ENCODE peak calls at places on chromosomes 7 and 10, in nine cellular contexts. X is cerebellar cortex, U is posterior cingulate gyrus, P is NCI-H226, K is iPS DF 19.7, C is ascending aorta, M is GM23248, R is mucosa of gallbladder, I is cardiac septum. L is an unnamed sample.

GRCh38 chr7:81632418-81632817 is 137.4 kb downstream of the HGF start:
- DNase-seq in X (no peak), U (no peak), P (no peak), K (peak), C (no peak), M (no peak), R (no peak), I (no peak), L (no peak)

GRCh38 chr7:104791065-104791464 is 222.9 kb upstream of the KMT2E start:
- DNase-seq in X (no peak), U (no peak), P (no peak), K (no peak), C (no peak), M (no peak), R (no peak), I (no peak), L (no peak)

GRCh38 chr10:115936926-115937755 is 335.9 kb downstream of the GFRA1 start:
- DNase-seq in X (no peak), U (no peak), P (peak), K (no peak), C (no peak), M (peak), R (no peak), I (no peak), L (no peak)

GRCh38 chr7:32957326-32958045 is at the start of gene FKBP9:
- DNase-seq in X (peak), U (peak), P (peak), K (no peak), C (peak), M (peak), R (peak), I (peak), L (peak)

GRCh38 chr10:34702093-34702952 is 112.8 kb downstream of the PARD3 start:
- DNase-seq in X (no peak), U (no peak), P (no peak), K (no peak), C (no peak), M (no peak), R (no peak), I (no peak), L (no peak)

GRCh38 chr7:76315372-76315771 is 12.9 kb downstream of the HSPB1 start:
- DNase-seq in X (no peak), U (no peak), P (no peak), K (no peak), C (no peak), M (no peak), R (no peak), I (no peak), L (no peak)

GRCh38 chr10:26579256-26580063 is 118.0 kb upstream of the PDSS1 start:
- DNase-seq in X (no peak), U (no peak), P (no peak), K (no peak), C (no peak), M (no peak), R (no peak), I (no peak), L (no peak)

GRCh38 chr10:29012926-29013554 is 275.8 kb upstream of the LYZL1 start:
- DNase-seq in X (no peak), U (no peak), P (no peak), K (no peak), C (no peak), M (no peak), R (no peak), I (no peak), L (no peak)

GRCh38 chr10:129332476-129332875 is 134.6 kb upstream of the MGMT start:
- DNase-seq in X (peak), U (no peak), P (no peak), K (peak), C (no peak), M (no peak), R (no peak), I (no peak), L (no peak)

GRCh38 chr10:26391701-26392695 is 46.1 kb upstream of the APBB1IP start:
- DNase-seq in X (no peak), U (no peak), P (no peak), K (no peak), C (no peak), M (no peak), R (no peak), I (peak), L (peak)

GRCh38 chr7:11458736-11459483 is 373.1 kb downstream of the THSD7A start:
- DNase-seq in X (no peak), U (no peak), P (no peak), K (no peak), C (no peak), M (peak), R (peak), I (no peak), L (no peak)

GRCh38 chr7:36887235-36887634 is 162.9 kb upstream of the AOAH start:
- DNase-seq in X (no peak), U (no peak), P (no peak), K (no peak), C (no peak), M (no peak), R (no peak), I (no peak), L (no peak)

GRCh38 chr10:125204400-125204799 is 44.0 kb upstream of the CTBP2 start:
- DNase-seq in X (no peak), U (no peak), P (no peak), K (no peak), C (no peak), M (no peak), R (no peak), I (peak), L (no peak)

GRCh38 chr7:143126146-143126545 is 5.7 kb upstream of the PIP start:
- DNase-seq in X (no peak), U (no peak), P (no peak), K (no peak), C (no peak), M (peak), R (no peak), I (no peak), L (no peak)

GRCh38 chr10:6928531-6929080 is 348.5 kb upstream of the PRKCQ start:
- DNase-seq in X (peak), U (no peak), P (no peak), K (no peak), C (no peak), M (peak), R (no peak), I (no peak), L (no peak)

GRCh38 chr7:26398436-26399308 is 107.0 kb downstream of the SNX10 start:
- DNase-seq in X (peak), U (peak), P (peak), K (no peak), C (peak), M (peak), R (peak), I (peak), L (peak)

GRCh38 chr10:33878238-33878637 is 543.8 kb upstream of the NRP1 start:
- DNase-seq in X (no peak), U (no peak), P (no peak), K (no peak), C (no peak), M (no peak), R (no peak), I (no peak), L (no peak)

GRCh38 chr7:143395187-143396149 is 13.2 kb downstream of the EPHA1 start:
- DNase-seq in X (no peak), U (peak), P (no peak), K (no peak), C (no peak), M (peak), R (peak), I (no peak), L (no peak)

GRCh38 chr10:75403144-75404022 is 1.8 kb upstream of the ZNF503 start:
- DNase-seq in X (no peak), U (peak), P (peak), K (no peak), C (peak), M (peak), R (peak), I (no peak), L (peak)

GRCh38 chr10:128576916-128577670 is 450.9 kb upstream of the MKI67 start:
- DNase-seq in X (no peak), U (no peak), P (no peak), K (no peak), C (no peak), M (no peak), R (no peak), I (no peak), L (no peak)

GRCh38 chr7:141328290-141328689 is 222.9 kb upstream of the AGK start:
- DNase-seq in X (no peak), U (no peak), P (no peak), K (no peak), C (no peak), M (no peak), R (no peak), I (no peak), L (no peak)

GRCh38 chr7:28015169-28015568 is 165.4 kb downstream of the JAZF1 start:
- DNase-seq in X (no peak), U (no peak), P (no peak), K (no peak), C (no peak), M (no peak), R (no peak), I (no peak), L (no peak)

GRCh38 chr7:33873518-33873917 is 31.8 kb upstream of the BMPER start:
- DNase-seq in X (no peak), U (no peak), P (peak), K (no peak), C (no peak), M (peak), R (no peak), I (no peak), L (no peak)

GRCh38 chr10:103145046-103145445 is 48.0 kb downstream of the NT5C2 start:
- DNase-seq in X (no peak), U (no peak), P (no peak), K (no peak), C (no peak), M (peak), R (no peak), I (no peak), L (no peak)